ENCODE peak calls at places on chromosomes 16 and 17, in six cellular contexts. G, X, V, M, A and R are unnamed samples.

GRCh38 chr17:39231587-39232551 is 6.1 kb upstream of the STAC2 start:
- DNase-seq in M (peak; percentile 69), A (peak; percentile 60), X (peak; percentile 76), V (peak; percentile 40), G (peak; percentile 37), R (peak; percentile 57)

GRCh38 chr17:75762513-75763268 is 2.3 kb downstream of the GALK1 start:
- DNase-seq in G (no peak), A (no peak), X (no peak), M (no peak), V (no peak), R (no peak)

GRCh38 chr16:27365142-27366089 is 36.6 kb upstream of the IL21R start:
- DNase-seq in G (no peak), M (no peak), A (no peak), X (peak; percentile 45), V (no peak), R (no peak)

GRCh38 chr16:87921236-87921773 is 15.0 kb downstream of the CA5A start:
- DNase-seq in M (no peak), A (no peak), V (no peak), X (no peak), G (no peak), R (no peak)

GRCh38 chr17:14297161-14297851 is 3.6 kb upstream of the HS3ST3B1 start:
- DNase-seq in V (no peak), X (peak; percentile 65), M (peak; percentile 29), G (no peak), A (peak; percentile 79), R (peak; percentile 33)

GRCh38 chr17:1847191-1847590 is 17.4 kb downstream of the RPA1 start:
- DNase-seq in A (no peak), M (no peak), X (no peak), G (no peak), V (no peak), R (no peak)

GRCh38 chr16:14193316-14193871 is 122.3 kb downstream of the MRTFB start:
- DNase-seq in A (peak; percentile 46), X (no peak), G (no peak), V (no peak), M (peak; percentile 19), R (no peak)

GRCh38 chr17:72421128-72422092 is 300.6 kb downstream of the SOX9 start:
- DNase-seq in A (peak; percentile 99), V (peak; percentile 83), X (peak; percentile 47), G (no peak), M (no peak), R (peak; percentile 99)

GRCh38 chr17:36931697-36932382 is 5.4 kb upstream of the LHX1 start:
- DNase-seq in V (no peak), X (no peak), G (no peak), M (no peak), A (no peak), R (no peak)

GRCh38 chr16:53775821-53776431 is 72.0 kb downstream of the FTO start:
- DNase-seq in M (no peak), V (peak; percentile 53), G (peak; percentile 80), X (no peak), A (peak; percentile 84), R (peak; percentile 68)

GRCh38 chr16:29310852-29311314 is 95.6 kb downstream of the NPIPB11 start:
- DNase-seq in G (no peak), X (no peak), M (no peak), A (no peak), V (peak; percentile 58), R (no peak)

GRCh38 chr17:82892869-82893565 is 53.2 kb upstream of the ZNF750 start:
- DNase-seq in A (peak; percentile 19), X (peak; percentile 68), G (no peak), V (peak; percentile 37), M (peak; percentile 87), R (peak; percentile 16)

GRCh38 chr17:77843878-77844260 is 114.6 kb upstream of the TNRC6C start:
- DNase-seq in G (no peak), M (no peak), X (no peak), A (no peak), V (no peak), R (no peak)

GRCh38 chr16:83520596-83520995 is 287.2 kb upstream of the HSBP1 start:
- DNase-seq in X (no peak), M (no peak), G (no peak), V (no peak), A (peak; percentile 17), R (no peak)

GRCh38 chr17:64778367-64779290 is 116.5 kb upstream of the SMURF2 start:
- DNase-seq in G (no peak), A (no peak), X (peak; percentile 48), V (no peak), M (peak; percentile 27), R (no peak)